ENCODE peak calls at places on chromosomes 16 and 17, in four cellular contexts. One of them, this sample, is unnamed.

GRCh38 chr17:13806023-13806553 is 204.4 kb upstream of the HS3ST3A1 start:
- DNase-seq in endothelial cell of umbilical vein: no peak
- DNase-seq in transverse colon: no peak
- DNase-seq in stomach: no peak
- DNase-seq in this sample: no peak

GRCh38 chr17:8877984-8878383 is 10.5 kb upstream of the PIK3R6 start:
- DNase-seq in endothelial cell of umbilical vein: no peak
- DNase-seq in transverse colon: no peak
- DNase-seq in stomach: no peak
- DNase-seq in this sample: no peak

GRCh38 chr16:31185339-31185738 is 5.4 kb downstream of the FUS start:
- DNase-seq in endothelial cell of umbilical vein: no peak
- DNase-seq in transverse colon: no peak
- DNase-seq in stomach: no peak
- DNase-seq in this sample: no peak

GRCh38 chr17:63116228-63116627 is 150.2 kb downstream of the TANC2 start:
- DNase-seq in endothelial cell of umbilical vein: no peak
- DNase-seq in transverse colon: no peak
- DNase-seq in stomach: no peak
- DNase-seq in this sample: no peak

GRCh38 chr16:67413978-67414891 is 2.0 kb downstream of the ZDHHC1 start:
- DNase-seq in endothelial cell of umbilical vein: no peak
- DNase-seq in transverse colon: no peak
- DNase-seq in stomach: no peak
- DNase-seq in this sample: no peak

GRCh38 chr17:74337834-74338500 is 11.9 kb downstream of the KIF19 start:
- DNase-seq in endothelial cell of umbilical vein: no peak
- DNase-seq in transverse colon: no peak
- DNase-seq in stomach: no peak
- DNase-seq in this sample: no peak

GRCh38 chr16:55482056-55482455 is 3.1 kb downstream of the MMP2 start:
- DNase-seq in endothelial cell of umbilical vein: no peak
- DNase-seq in transverse colon: no peak
- DNase-seq in stomach: no peak
- DNase-seq in this sample: no peak

GRCh38 chr17:63431939-63432804 is 13.9 kb downstream of the CYB561 start:
- DNase-seq in endothelial cell of umbilical vein: peak; percentile 49
- DNase-seq in transverse colon: peak; percentile 40
- DNase-seq in stomach: no peak
- DNase-seq in this sample: no peak

GRCh38 chr17:64240741-64241347 is 22.2 kb downstream of the TEX2 start:
- DNase-seq in endothelial cell of umbilical vein: peak; percentile 75
- DNase-seq in transverse colon: peak; percentile 35
- DNase-seq in stomach: no peak
- DNase-seq in this sample: no peak

GRCh38 chr16:86073763-86074493 is 175.0 kb downstream of the IRF8 start:
- DNase-seq in endothelial cell of umbilical vein: no peak
- DNase-seq in transverse colon: peak; percentile 4
- DNase-seq in stomach: no peak
- DNase-seq in this sample: no peak

GRCh38 chr16:71659471-71659870 is 33.5 kb downstream of the MARVELD3 start:
- DNase-seq in endothelial cell of umbilical vein: no peak
- DNase-seq in transverse colon: no peak
- DNase-seq in stomach: no peak
- DNase-seq in this sample: no peak

GRCh38 chr16:82767808-82768207 is 141.0 kb downstream of the CDH13 start:
- DNase-seq in endothelial cell of umbilical vein: no peak
- DNase-seq in transverse colon: no peak
- DNase-seq in stomach: no peak
- DNase-seq in this sample: no peak

GRCh38 chr17:57370051-57370581 is 113.8 kb downstream of the MSI2 start:
- DNase-seq in endothelial cell of umbilical vein: no peak
- DNase-seq in transverse colon: no peak
- DNase-seq in stomach: no peak
- DNase-seq in this sample: no peak

GRCh38 chr16:67936124-67936875 is at the start of gene PSMB10:
- DNase-seq in endothelial cell of umbilical vein: peak; percentile 47
- DNase-seq in transverse colon: no peak
- DNase-seq in stomach: peak; percentile 41
- DNase-seq in this sample: peak; percentile 49

GRCh38 chr16:9820481-9821246 is 361.6 kb downstream of the GRIN2A start:
- DNase-seq in endothelial cell of umbilical vein: no peak
- DNase-seq in transverse colon: no peak
- DNase-seq in stomach: no peak
- DNase-seq in this sample: no peak

GRCh38 chr17:19016881-19017280 is 12.3 kb upstream of the FAM83G start:
- DNase-seq in endothelial cell of umbilical vein: no peak
- DNase-seq in transverse colon: no peak
- DNase-seq in stomach: no peak
- DNase-seq in this sample: no peak

GRCh38 chr17:28404461-28404811 is 1.6 kb downstream of the SLC46A1 start:
- DNase-seq in endothelial cell of umbilical vein: no peak
- DNase-seq in transverse colon: no peak
- DNase-seq in stomach: no peak
- DNase-seq in this sample: no peak

GRCh38 chr17:38891441-38891840 is 21.6 kb downstream of the LASP1 start:
- DNase-seq in endothelial cell of umbilical vein: no peak
- DNase-seq in transverse colon: no peak
- DNase-seq in stomach: no peak
- DNase-seq in this sample: no peak

GRCh38 chr16:21100447-21100846 is 50.2 kb downstream of the DNAH3 start:
- DNase-seq in endothelial cell of umbilical vein: no peak
- DNase-seq in transverse colon: no peak
- DNase-seq in stomach: no peak
- DNase-seq in this sample: no peak

GRCh38 chr17:51527230-51527982 is 267.1 kb downstream of the UTP18 start:
- DNase-seq in endothelial cell of umbilical vein: no peak
- DNase-seq in transverse colon: no peak
- DNase-seq in stomach: no peak
- DNase-seq in this sample: no peak

GRCh38 chr16:58378401-58378800 is 13.9 kb upstream of the GINS3 start:
- DNase-seq in endothelial cell of umbilical vein: peak; percentile 80
- DNase-seq in transverse colon: no peak
- DNase-seq in stomach: no peak
- DNase-seq in this sample: no peak

GRCh38 chr16:57906385-57907316 is 64.3 kb downstream of the CNGB1 start:
- DNase-seq in endothelial cell of umbilical vein: peak; percentile 21
- DNase-seq in transverse colon: no peak
- DNase-seq in stomach: no peak
- DNase-seq in this sample: peak; percentile 29

GRCh38 chr17:74296548-74296936 is 22.5 kb downstream of the DNAI2 start:
- DNase-seq in endothelial cell of umbilical vein: peak; percentile 7
- DNase-seq in transverse colon: peak; percentile 42
- DNase-seq in stomach: peak; percentile 52
- DNase-seq in this sample: no peak

GRCh38 chr17:17359271-17359670 is 56.1 kb downstream of the NT5M start:
- DNase-seq in endothelial cell of umbilical vein: no peak
- DNase-seq in transverse colon: no peak
- DNase-seq in stomach: no peak
- DNase-seq in this sample: no peak

GRCh38 chr17:9648521-9649110 is 3.3 kb downstream of the USP43 start:
- DNase-seq in endothelial cell of umbilical vein: no peak
- DNase-seq in transverse colon: no peak
- DNase-seq in stomach: no peak
- DNase-seq in this sample: no peak

GRCh38 chr16:65305588-65305987 is 183.7 kb upstream of the CDH11 start:
- DNase-seq in endothelial cell of umbilical vein: no peak
- DNase-seq in transverse colon: no peak
- DNase-seq in stomach: no peak
- DNase-seq in this sample: no peak
- TF ChIP-seq POLR2AphosphoS5 in endothelial cell of umbilical vein: no peak
- TF ChIP-seq POLR2AphosphoS5 in transverse colon: no peak
- TF ChIP-seq POLR2AphosphoS5 in stomach: no peak
- TF ChIP-seq POLR2AphosphoS5 in this sample: no peak

GRCh38 chr17:41814195-41814594 is 1.4 kb downstream of the FKBP10 start:
- DNase-seq in endothelial cell of umbilical vein: no peak
- DNase-seq in transverse colon: no peak
- DNase-seq in stomach: no peak
- DNase-seq in this sample: no peak

GRCh38 chr17:41813699-41814124 is 908 bp downstream of the FKBP10 start:
- DNase-seq in endothelial cell of umbilical vein: no peak
- DNase-seq in transverse colon: no peak
- DNase-seq in stomach: no peak
- DNase-seq in this sample: no peak

GRCh38 chr17:41811549-41812175 is at the start of gene P3H4:
- DNase-seq in endothelial cell of umbilical vein: peak; percentile 84
- DNase-seq in transverse colon: peak; percentile 87
- DNase-seq in stomach: peak; percentile 85
- DNase-seq in this sample: peak; percentile 83

GRCh38 chr17:41812176-41813038 is at the start of gene FKBP10:
- DNase-seq in endothelial cell of umbilical vein: peak; percentile 79
- DNase-seq in transverse colon: peak; percentile 56
- DNase-seq in stomach: peak; percentile 39
- DNase-seq in this sample: no peak

DNA sequence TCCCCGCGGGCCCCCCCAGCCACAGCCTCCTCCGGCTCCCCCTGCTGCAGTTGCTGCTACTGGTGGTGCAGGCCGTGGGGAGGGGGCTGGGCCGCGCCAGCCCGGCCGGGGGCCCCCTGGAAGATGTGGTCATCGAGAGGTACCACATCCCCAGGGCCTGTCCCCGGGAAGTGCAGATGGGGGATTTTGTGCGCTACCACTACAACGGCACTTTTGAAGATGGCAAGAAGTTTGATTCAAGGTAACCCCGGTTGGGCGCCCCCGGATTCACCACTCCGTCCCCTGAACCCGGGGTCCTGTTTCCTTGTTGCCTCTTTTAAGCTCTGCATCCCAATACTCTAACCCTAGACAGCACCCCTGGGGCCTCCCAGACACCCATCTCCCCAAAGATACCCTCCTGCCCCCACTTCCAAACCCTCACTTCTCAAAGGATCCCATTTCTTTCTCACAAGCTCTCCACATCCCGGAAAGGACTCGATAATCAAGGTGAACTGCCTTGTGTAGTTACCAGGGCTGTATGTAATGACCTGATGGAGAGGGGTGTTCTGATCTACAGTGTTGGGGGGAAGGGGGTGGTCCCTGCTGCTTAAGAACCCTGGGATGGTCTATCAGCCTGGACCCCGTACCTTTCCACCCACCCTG is 356 bp downstream of the FKBP10 start:
- DNase-seq in endothelial cell of umbilical vein: no peak
- DNase-seq in transverse colon: no peak
- DNase-seq in stomach: no peak
- DNase-seq in this sample: no peak
- TF ChIP-seq POLR2A in endothelial cell of umbilical vein: no peak
- TF ChIP-seq POLR2A in transverse colon: no peak
- TF ChIP-seq POLR2A in stomach: no peak
- TF ChIP-seq POLR2A in this sample: no peak

GRCh38 chr17:351436-351713 is 1.2 kb downstream of the RPH3AL start:
- DNase-seq in endothelial cell of umbilical vein: no peak
- DNase-seq in transverse colon: no peak
- DNase-seq in stomach: no peak
- DNase-seq in this sample: no peak
- TF ChIP-seq POLR2AphosphoS5 in endothelial cell of umbilical vein: no peak
- TF ChIP-seq POLR2AphosphoS5 in transverse colon: no peak
- TF ChIP-seq POLR2AphosphoS5 in stomach: no peak
- TF ChIP-seq POLR2AphosphoS5 in this sample: no peak

GRCh38 chr17:58692239-58693055 is at the start of gene RAD51C:
- DNase-seq in endothelial cell of umbilical vein: peak; percentile 82
- DNase-seq in transverse colon: peak; percentile 90
- DNase-seq in stomach: peak; percentile 85
- DNase-seq in this sample: peak; percentile 81
- TF ChIP-seq POLR2A in endothelial cell of umbilical vein: peak; percentile 87
- TF ChIP-seq POLR2A in transverse colon: peak; percentile 59
- TF ChIP-seq POLR2A in stomach: no peak
- TF ChIP-seq POLR2A in this sample: peak; percentile 83

GRCh38 chr17:21453144-21453982 is 77.2 kb downstream of the KCNJ12 start:
- DNase-seq in endothelial cell of umbilical vein: no peak
- DNase-seq in transverse colon: no peak
- DNase-seq in stomach: no peak
- DNase-seq in this sample: no peak

GRCh38 chr17:21458036-21458435 is 81.9 kb downstream of the KCNJ12 start:
- DNase-seq in endothelial cell of umbilical vein: no peak
- DNase-seq in transverse colon: no peak
- DNase-seq in stomach: no peak
- DNase-seq in this sample: no peak

GRCh38 chr17:21457051-21458026 is 81.2 kb downstream of the KCNJ12 start:
- DNase-seq in endothelial cell of umbilical vein: peak; percentile 86
- DNase-seq in transverse colon: peak; percentile 94
- DNase-seq in stomach: peak; percentile 95
- DNase-seq in this sample: peak; percentile 81

GRCh38 chr17:21455761-21456160 is 79.6 kb downstream of the KCNJ12 start:
- DNase-seq in endothelial cell of umbilical vein: no peak
- DNase-seq in transverse colon: no peak
- DNase-seq in stomach: no peak
- DNase-seq in this sample: no peak

DNA sequence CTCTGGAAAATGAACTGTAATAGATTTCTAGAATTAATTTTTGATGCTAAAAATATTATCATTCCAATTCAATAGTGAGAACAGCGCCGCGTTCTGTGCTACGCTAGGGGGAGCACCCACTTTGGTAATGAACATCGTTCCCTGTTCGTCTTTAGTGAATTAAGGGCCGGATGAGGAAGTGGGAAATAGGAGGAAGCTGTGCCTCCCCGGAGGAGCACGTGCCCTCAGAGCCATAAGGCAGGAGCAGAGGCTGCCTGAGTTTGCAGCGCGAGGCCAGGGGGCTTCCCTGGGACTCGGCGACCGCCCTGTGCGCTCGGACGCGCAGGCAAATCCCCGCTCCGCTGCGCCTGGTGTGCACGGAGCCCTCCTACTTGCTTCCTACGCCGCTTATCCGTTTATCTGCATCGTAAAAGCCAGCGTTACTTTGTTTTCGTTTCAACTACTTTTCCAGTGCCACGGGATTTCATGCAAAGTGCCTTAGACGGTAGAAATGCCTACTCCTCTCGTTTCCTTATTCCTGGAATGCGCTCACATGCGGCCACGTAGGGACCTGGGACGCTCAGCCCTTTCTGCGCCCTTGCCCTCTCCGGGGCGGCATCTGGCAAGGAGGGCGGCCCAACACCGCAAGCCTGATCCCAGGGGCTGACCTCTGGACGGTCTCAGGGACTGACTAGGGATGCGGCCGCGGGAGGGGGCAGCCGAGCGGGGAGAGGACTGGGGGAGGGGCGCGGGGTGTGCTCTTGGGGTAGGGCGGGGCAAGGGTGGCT is 76.4 kb downstream of the KCNJ12 start:
- DNase-seq in endothelial cell of umbilical vein: peak; percentile 51
- DNase-seq in transverse colon: peak; percentile 17
- DNase-seq in stomach: peak; percentile 45
- DNase-seq in this sample: no peak
- TF ChIP-seq POLR2AphosphoS5 in endothelial cell of umbilical vein: no peak
- TF ChIP-seq POLR2AphosphoS5 in transverse colon: no peak
- TF ChIP-seq POLR2AphosphoS5 in stomach: peak; percentile 62
- TF ChIP-seq POLR2AphosphoS5 in this sample: no peak